ENCODE peak calls at places on chromosomes 1 and 21, in seven cellular contexts. One of them, this sample, is unnamed.
A peak's percentile ranks its signal among the peaks of the same experiment; 100 is the strongest.

GRCh38 chr1:113930499-113931161 is 1.5 kb downstream of the HIPK1 start:
- DNase-seq in KG1: no peak
- DNase-seq in LHCN-M2: peak; percentile 64
- DNase-seq in neural progenitor cell: peak; percentile 62
- DNase-seq in iPS DF 19.7: no peak
- DNase-seq in AG08395: peak; percentile 67
- DNase-seq in CD8-positive, alpha-beta memory T cell: peak; percentile 89
- DNase-seq in this sample: no peak

GRCh38 chr1:218743861-218744505 is 398.8 kb downstream of the TGFB2 start:
- DNase-seq in KG1: no peak
- DNase-seq in LHCN-M2: no peak
- DNase-seq in neural progenitor cell: no peak
- DNase-seq in CD8-positive, alpha-beta memory T cell: no peak
- DNase-seq in AG08395: no peak
- DNase-seq in iPS DF 19.7: no peak
- DNase-seq in this sample: no peak

GRCh38 chr1:204065174-204065985 is 7.5 kb upstream of the SOX13 start:
- DNase-seq in CD8-positive, alpha-beta memory T cell: no peak
- DNase-seq in neural progenitor cell: peak; percentile 82
- DNase-seq in iPS DF 19.7: peak; percentile 78
- DNase-seq in AG08395: no peak
- DNase-seq in LHCN-M2: no peak
- DNase-seq in KG1: no peak
- DNase-seq in this sample: no peak

GRCh38 chr1:119674110-119674509 is 26.0 kb upstream of the ZNF697 start:
- DNase-seq in neural progenitor cell: peak; percentile 20
- DNase-seq in iPS DF 19.7: no peak
- DNase-seq in KG1: no peak
- DNase-seq in AG08395: peak; percentile 36
- DNase-seq in CD8-positive, alpha-beta memory T cell: no peak
- DNase-seq in LHCN-M2: peak; percentile 43
- DNase-seq in this sample: no peak

GRCh38 chr1:160455153-160455517 is 54.8 kb downstream of the VANGL2 start:
- DNase-seq in CD8-positive, alpha-beta memory T cell: no peak
- DNase-seq in KG1: no peak
- DNase-seq in iPS DF 19.7: no peak
- DNase-seq in LHCN-M2: no peak
- DNase-seq in neural progenitor cell: no peak
- DNase-seq in AG08395: no peak
- DNase-seq in this sample: no peak

GRCh38 chr1:78493456-78493855 is 2.7 kb downstream of the PTGFR start:
- DNase-seq in neural progenitor cell: no peak
- DNase-seq in AG08395: no peak
- DNase-seq in iPS DF 19.7: no peak
- DNase-seq in CD8-positive, alpha-beta memory T cell: no peak
- DNase-seq in KG1: no peak
- DNase-seq in LHCN-M2: peak; percentile 40
- DNase-seq in this sample: no peak

GRCh38 chr1:109369167-109369746 is 28.5 kb downstream of the SORT1 start:
- DNase-seq in KG1: no peak
- DNase-seq in LHCN-M2: peak; percentile 67
- DNase-seq in AG08395: peak; percentile 29
- DNase-seq in CD8-positive, alpha-beta memory T cell: no peak
- DNase-seq in neural progenitor cell: no peak
- DNase-seq in iPS DF 19.7: no peak
- DNase-seq in this sample: no peak

GRCh38 chr1:68201546-68202238 is 30.6 kb downstream of the WLS start:
- DNase-seq in iPS DF 19.7: no peak
- DNase-seq in neural progenitor cell: no peak
- DNase-seq in LHCN-M2: peak; percentile 25
- DNase-seq in KG1: no peak
- DNase-seq in CD8-positive, alpha-beta memory T cell: no peak
- DNase-seq in AG08395: no peak
- DNase-seq in this sample: no peak

GRCh38 chr21:44966135-44967081 is 26.6 kb downstream of the SLX9 start:
- DNase-seq in iPS DF 19.7: no peak
- DNase-seq in AG08395: no peak
- DNase-seq in neural progenitor cell: no peak
- DNase-seq in KG1: peak; percentile 42
- DNase-seq in LHCN-M2: no peak
- DNase-seq in CD8-positive, alpha-beta memory T cell: no peak
- DNase-seq in this sample: no peak

GRCh38 chr1:204723131-204723787 is 37.7 kb upstream of the LRRN2 start:
- DNase-seq in neural progenitor cell: no peak
- DNase-seq in LHCN-M2: no peak
- DNase-seq in KG1: no peak
- DNase-seq in AG08395: no peak
- DNase-seq in CD8-positive, alpha-beta memory T cell: no peak
- DNase-seq in iPS DF 19.7: no peak
- DNase-seq in this sample: no peak

GRCh38 chr1:243713470-243714186 is 136.4 kb downstream of the AKT3 start:
- DNase-seq in CD8-positive, alpha-beta memory T cell: no peak
- DNase-seq in iPS DF 19.7: no peak
- DNase-seq in KG1: no peak
- DNase-seq in LHCN-M2: peak; percentile 82
- DNase-seq in neural progenitor cell: peak; percentile 67
- DNase-seq in AG08395: peak; percentile 26
- DNase-seq in this sample: no peak

GRCh38 chr1:72230746-72231145 is 51.6 kb downstream of the NEGR1 start:
- DNase-seq in iPS DF 19.7: no peak
- DNase-seq in AG08395: no peak
- DNase-seq in CD8-positive, alpha-beta memory T cell: no peak
- DNase-seq in LHCN-M2: peak; percentile 60
- DNase-seq in neural progenitor cell: no peak
- DNase-seq in KG1: no peak
- DNase-seq in this sample: no peak

GRCh38 chr1:67969446-67969845 is 81.0 kb downstream of the DIRAS3 start:
- DNase-seq in AG08395: no peak
- DNase-seq in KG1: no peak
- DNase-seq in LHCN-M2: peak; percentile 35
- DNase-seq in CD8-positive, alpha-beta memory T cell: no peak
- DNase-seq in neural progenitor cell: no peak
- DNase-seq in iPS DF 19.7: no peak
- DNase-seq in this sample: no peak

GRCh38 chr1:117681093-117681950 is 75.5 kb downstream of the TENT5C start:
- DNase-seq in AG08395: no peak
- DNase-seq in KG1: no peak
- DNase-seq in LHCN-M2: no peak
- DNase-seq in iPS DF 19.7: no peak
- DNase-seq in CD8-positive, alpha-beta memory T cell: no peak
- DNase-seq in neural progenitor cell: no peak
- DNase-seq in this sample: no peak

GRCh38 chr1:94819945-94820746 is at the start of gene SLC44A3:
- DNase-seq in iPS DF 19.7: no peak
- DNase-seq in CD8-positive, alpha-beta memory T cell: no peak
- DNase-seq in AG08395: peak; percentile 67
- DNase-seq in neural progenitor cell: peak; percentile 82
- DNase-seq in KG1: no peak
- DNase-seq in LHCN-M2: peak; percentile 31
- DNase-seq in this sample: no peak

GRCh38 chr21:33578214-33578613 is 10.3 kb downstream of the DONSON start:
- DNase-seq in iPS DF 19.7: no peak
- DNase-seq in KG1: no peak
- DNase-seq in LHCN-M2: peak; percentile 30
- DNase-seq in CD8-positive, alpha-beta memory T cell: no peak
- DNase-seq in AG08395: peak; percentile 14
- DNase-seq in neural progenitor cell: no peak
- DNase-seq in this sample: no peak

GRCh38 chr1:230820568-230820967 is 47.8 kb downstream of the C1orf198 start:
- DNase-seq in iPS DF 19.7: no peak
- DNase-seq in AG08395: no peak
- DNase-seq in CD8-positive, alpha-beta memory T cell: no peak
- DNase-seq in KG1: no peak
- DNase-seq in LHCN-M2: no peak
- DNase-seq in neural progenitor cell: no peak
- DNase-seq in this sample: no peak

GRCh38 chr1:12010751-12011570 is 8.3 kb upstream of the MIIP start:
- DNase-seq in CD8-positive, alpha-beta memory T cell: no peak
- DNase-seq in LHCN-M2: no peak
- DNase-seq in iPS DF 19.7: no peak
- DNase-seq in AG08395: no peak
- DNase-seq in neural progenitor cell: no peak
- DNase-seq in KG1: no peak
- DNase-seq in this sample: no peak

GRCh38 chr1:33383974-33384767 is 46.7 kb downstream of the PHC2 start:
- DNase-seq in neural progenitor cell: no peak
- DNase-seq in AG08395: peak; percentile 63
- DNase-seq in iPS DF 19.7: no peak
- DNase-seq in KG1: no peak
- DNase-seq in LHCN-M2: peak; percentile 83
- DNase-seq in CD8-positive, alpha-beta memory T cell: no peak
- DNase-seq in this sample: no peak

GRCh38 chr1:2141025-2141424 is 53.5 kb downstream of the FAAP20 start:
- DNase-seq in KG1: no peak
- DNase-seq in AG08395: no peak
- DNase-seq in iPS DF 19.7: no peak
- DNase-seq in LHCN-M2: no peak
- DNase-seq in CD8-positive, alpha-beta memory T cell: no peak
- DNase-seq in neural progenitor cell: no peak
- DNase-seq in this sample: no peak

GRCh38 chr21:36707763-36708511 is 9.0 kb downstream of the SIM2 start:
- DNase-seq in neural progenitor cell: peak; percentile 48
- DNase-seq in AG08395: no peak
- DNase-seq in KG1: no peak
- DNase-seq in CD8-positive, alpha-beta memory T cell: no peak
- DNase-seq in iPS DF 19.7: no peak
- DNase-seq in LHCN-M2: no peak
- DNase-seq in this sample: no peak

GRCh38 chr1:240691521-240692338 is 79.8 kb upstream of the GREM2 start:
- DNase-seq in LHCN-M2: peak; percentile 57
- DNase-seq in AG08395: peak; percentile 75
- DNase-seq in CD8-positive, alpha-beta memory T cell: no peak
- DNase-seq in KG1: no peak
- DNase-seq in neural progenitor cell: peak; percentile 65
- DNase-seq in iPS DF 19.7: peak; percentile 50
- DNase-seq in this sample: no peak

GRCh38 chr1:41656088-41656487 is 171.6 kb upstream of the EDN2 start:
- DNase-seq in CD8-positive, alpha-beta memory T cell: no peak
- DNase-seq in AG08395: no peak
- DNase-seq in LHCN-M2: no peak
- DNase-seq in iPS DF 19.7: no peak
- DNase-seq in neural progenitor cell: no peak
- DNase-seq in KG1: no peak
- DNase-seq in this sample: no peak

GRCh38 chr1:54591127-54591756 is 32.1 kb downstream of the FAM151A start:
- DNase-seq in CD8-positive, alpha-beta memory T cell: no peak
- DNase-seq in iPS DF 19.7: no peak
- DNase-seq in LHCN-M2: no peak
- DNase-seq in neural progenitor cell: no peak
- DNase-seq in AG08395: no peak
- DNase-seq in KG1: no peak
- DNase-seq in this sample: no peak

GRCh38 chr1:168266644-168267186 is 14.0 kb upstream of the TBX19 start:
- DNase-seq in iPS DF 19.7: no peak
- DNase-seq in AG08395: no peak
- DNase-seq in KG1: no peak
- DNase-seq in LHCN-M2: peak; percentile 3
- DNase-seq in neural progenitor cell: no peak
- DNase-seq in CD8-positive, alpha-beta memory T cell: no peak
- DNase-seq in this sample: no peak

GRCh38 chr1:37944091-37944763 is 2.6 kb downstream of the INPP5B start:
- DNase-seq in KG1: no peak
- DNase-seq in LHCN-M2: peak; percentile 47
- DNase-seq in neural progenitor cell: no peak
- DNase-seq in AG08395: peak; percentile 29
- DNase-seq in CD8-positive, alpha-beta memory T cell: no peak
- DNase-seq in iPS DF 19.7: no peak
- DNase-seq in this sample: no peak

GRCh38 chr1:11051781-11052510 is 4.9 kb upstream of the MASP2 start:
- DNase-seq in neural progenitor cell: no peak
- DNase-seq in AG08395: no peak
- DNase-seq in CD8-positive, alpha-beta memory T cell: no peak
- DNase-seq in KG1: no peak
- DNase-seq in LHCN-M2: no peak
- DNase-seq in iPS DF 19.7: no peak
- DNase-seq in this sample: no peak

GRCh38 chr1:6918286-6918907 is 133.1 kb downstream of the CAMTA1 start:
- DNase-seq in AG08395: no peak
- DNase-seq in CD8-positive, alpha-beta memory T cell: no peak
- DNase-seq in iPS DF 19.7: no peak
- DNase-seq in LHCN-M2: peak; percentile 57
- DNase-seq in neural progenitor cell: no peak
- DNase-seq in KG1: no peak
- DNase-seq in this sample: no peak

GRCh38 chr1:233625087-233625486 is 11.2 kb downstream of the KCNK1 start:
- DNase-seq in KG1: no peak
- DNase-seq in AG08395: no peak
- DNase-seq in neural progenitor cell: no peak
- DNase-seq in LHCN-M2: no peak
- DNase-seq in iPS DF 19.7: no peak
- DNase-seq in CD8-positive, alpha-beta memory T cell: no peak
- DNase-seq in this sample: no peak

GRCh38 chr1:30409476-30410152 is 313.8 kb downstream of the MATN1 start:
- DNase-seq in AG08395: peak; percentile 19
- DNase-seq in KG1: no peak
- DNase-seq in CD8-positive, alpha-beta memory T cell: no peak
- DNase-seq in LHCN-M2: no peak
- DNase-seq in iPS DF 19.7: no peak
- DNase-seq in neural progenitor cell: no peak
- DNase-seq in this sample: no peak

GRCh38 chr1:108661030-108661609 is at the start of gene HENMT1:
- DNase-seq in iPS DF 19.7: no peak
- DNase-seq in AG08395: peak; percentile 62
- DNase-seq in LHCN-M2: no peak
- DNase-seq in KG1: peak; percentile 92
- DNase-seq in neural progenitor cell: peak; percentile 67
- DNase-seq in CD8-positive, alpha-beta memory T cell: peak; percentile 92
- DNase-seq in this sample: no peak

GRCh38 chr1:25843483-25843882 is 15.8 kb downstream of the AUNIP start:
- DNase-seq in AG08395: no peak
- DNase-seq in CD8-positive, alpha-beta memory T cell: no peak
- DNase-seq in KG1: no peak
- DNase-seq in iPS DF 19.7: no peak
- DNase-seq in LHCN-M2: no peak
- DNase-seq in neural progenitor cell: no peak
- DNase-seq in this sample: no peak

GRCh38 chr1:25700626-25701025 is 84.0 kb downstream of the MAN1C1 start:
- DNase-seq in AG08395: no peak
- DNase-seq in CD8-positive, alpha-beta memory T cell: no peak
- DNase-seq in KG1: no peak
- DNase-seq in neural progenitor cell: peak; percentile 51
- DNase-seq in LHCN-M2: no peak
- DNase-seq in iPS DF 19.7: no peak
- DNase-seq in this sample: no peak

GRCh38 chr1:248243204-248243603 is 12.0 kb downstream of the OR2M4 start:
- DNase-seq in neural progenitor cell: peak; percentile 15
- DNase-seq in AG08395: peak; percentile 4
- DNase-seq in CD8-positive, alpha-beta memory T cell: peak; percentile 20
- DNase-seq in LHCN-M2: peak; percentile 12
- DNase-seq in iPS DF 19.7: no peak
- DNase-seq in KG1: peak; percentile 27
- DNase-seq in this sample: no peak

GRCh38 chr1:221858758-221859157 is 116.9 kb upstream of the DUSP10 start:
- DNase-seq in CD8-positive, alpha-beta memory T cell: no peak
- DNase-seq in KG1: no peak
- DNase-seq in neural progenitor cell: no peak
- DNase-seq in AG08395: peak; percentile 86
- DNase-seq in iPS DF 19.7: no peak
- DNase-seq in LHCN-M2: peak; percentile 94
- DNase-seq in this sample: no peak

GRCh38 chr1:198686069-198686728 is 47.4 kb downstream of the PTPRC start:
- DNase-seq in iPS DF 19.7: no peak
- DNase-seq in neural progenitor cell: no peak
- DNase-seq in AG08395: peak; percentile 39
- DNase-seq in KG1: no peak
- DNase-seq in CD8-positive, alpha-beta memory T cell: peak; percentile 53
- DNase-seq in LHCN-M2: peak; percentile 59
- DNase-seq in this sample: no peak

GRCh38 chr1:231039161-231040018 is 664 bp downstream of the FAM89A start:
- DNase-seq in neural progenitor cell: peak; percentile 75
- DNase-seq in KG1: no peak
- DNase-seq in CD8-positive, alpha-beta memory T cell: peak; percentile 29
- DNase-seq in iPS DF 19.7: no peak
- DNase-seq in LHCN-M2: no peak
- DNase-seq in AG08395: peak; percentile 56
- DNase-seq in this sample: no peak

GRCh38 chr1:228112617-228113016 is 3.5 kb upstream of the MRPL55 start:
- DNase-seq in LHCN-M2: no peak
- DNase-seq in KG1: no peak
- DNase-seq in neural progenitor cell: no peak
- DNase-seq in CD8-positive, alpha-beta memory T cell: no peak
- DNase-seq in AG08395: no peak
- DNase-seq in iPS DF 19.7: no peak
- DNase-seq in this sample: no peak